ENCODE peak calls at places on chromosomes 7 and 10, in six cellular contexts. One of them, this sample, is unnamed.
A peak's percentile ranks its signal among the peaks of the same experiment; 100 is the strongest.

GRCh38 chr7:849145-849544 is 16.9 kb downstream of the SUN1 start:
- DNase-seq in central memory CD4-positive, alpha-beta T cell: no peak
- DNase-seq in H7: no peak
- DNase-seq in fibroblast of pulmonary artery: no peak
- DNase-seq in mesothelial cell of epicardium: no peak
- DNase-seq in stimulated activated CD8-positive, alpha-beta memory T cell treated with anti-CD3 and anti-CD28 coated beads, Interleukin-2, amount 100 ng/mL, for 1 hour: no peak
- DNase-seq in this sample: no peak

GRCh38 chr10:93166116-93166515 is 92.4 kb downstream of the CYP26A1 start:
- DNase-seq in central memory CD4-positive, alpha-beta T cell: no peak
- DNase-seq in H7: no peak
- DNase-seq in fibroblast of pulmonary artery: no peak
- DNase-seq in mesothelial cell of epicardium: no peak
- DNase-seq in stimulated activated CD8-positive, alpha-beta memory T cell treated with anti-CD3 and anti-CD28 coated beads, Interleukin-2, amount 100 ng/mL, for 1 hour: no peak
- DNase-seq in this sample: no peak

GRCh38 chr10:123798856-123799255 is 92.8 kb downstream of the CPXM2 start:
- DNase-seq in central memory CD4-positive, alpha-beta T cell: no peak
- DNase-seq in H7: no peak
- DNase-seq in fibroblast of pulmonary artery: no peak
- DNase-seq in mesothelial cell of epicardium: no peak
- DNase-seq in stimulated activated CD8-positive, alpha-beta memory T cell treated with anti-CD3 and anti-CD28 coated beads, Interleukin-2, amount 100 ng/mL, for 1 hour: no peak
- DNase-seq in this sample: no peak

GRCh38 chr7:22402250-22402649 is 45.3 kb upstream of the RAPGEF5 start:
- DNase-seq in central memory CD4-positive, alpha-beta T cell: no peak
- DNase-seq in H7: no peak
- DNase-seq in fibroblast of pulmonary artery: no peak
- DNase-seq in mesothelial cell of epicardium: no peak
- DNase-seq in stimulated activated CD8-positive, alpha-beta memory T cell treated with anti-CD3 and anti-CD28 coated beads, Interleukin-2, amount 100 ng/mL, for 1 hour: no peak
- DNase-seq in this sample: peak; percentile 47

GRCh38 chr7:134703781-134704180 is 57.1 kb downstream of the BPGM start:
- DNase-seq in central memory CD4-positive, alpha-beta T cell: no peak
- DNase-seq in H7: no peak
- DNase-seq in fibroblast of pulmonary artery: peak; percentile 52
- DNase-seq in mesothelial cell of epicardium: no peak
- DNase-seq in stimulated activated CD8-positive, alpha-beta memory T cell treated with anti-CD3 and anti-CD28 coated beads, Interleukin-2, amount 100 ng/mL, for 1 hour: no peak
- DNase-seq in this sample: no peak

GRCh38 chr7:107658467-107658866 is 2.2 kb upstream of the SLC26A4 start:
- DNase-seq in central memory CD4-positive, alpha-beta T cell: no peak
- DNase-seq in H7: no peak
- DNase-seq in fibroblast of pulmonary artery: no peak
- DNase-seq in mesothelial cell of epicardium: no peak
- DNase-seq in stimulated activated CD8-positive, alpha-beta memory T cell treated with anti-CD3 and anti-CD28 coated beads, Interleukin-2, amount 100 ng/mL, for 1 hour: no peak
- DNase-seq in this sample: no peak

GRCh38 chr10:20746856-20747255 is 150.3 kb downstream of the NEBL start:
- DNase-seq in central memory CD4-positive, alpha-beta T cell: no peak
- DNase-seq in H7: no peak
- DNase-seq in fibroblast of pulmonary artery: no peak
- DNase-seq in mesothelial cell of epicardium: no peak
- DNase-seq in stimulated activated CD8-positive, alpha-beta memory T cell treated with anti-CD3 and anti-CD28 coated beads, Interleukin-2, amount 100 ng/mL, for 1 hour: no peak
- DNase-seq in this sample: no peak

GRCh38 chr7:151372612-151373265 is 31.1 kb downstream of the NUB1 start:
- DNase-seq in central memory CD4-positive, alpha-beta T cell: no peak
- DNase-seq in H7: peak; percentile 78
- DNase-seq in fibroblast of pulmonary artery: no peak
- DNase-seq in mesothelial cell of epicardium: no peak
- DNase-seq in stimulated activated CD8-positive, alpha-beta memory T cell treated with anti-CD3 and anti-CD28 coated beads, Interleukin-2, amount 100 ng/mL, for 1 hour: no peak
- DNase-seq in this sample: no peak

GRCh38 chr10:124616836-124617130 is 127.4 kb downstream of the FAM53B start:
- DNase-seq in central memory CD4-positive, alpha-beta T cell: no peak
- DNase-seq in H7: no peak
- DNase-seq in fibroblast of pulmonary artery: no peak
- DNase-seq in mesothelial cell of epicardium: no peak
- DNase-seq in stimulated activated CD8-positive, alpha-beta memory T cell treated with anti-CD3 and anti-CD28 coated beads, Interleukin-2, amount 100 ng/mL, for 1 hour: no peak
- DNase-seq in this sample: no peak

GRCh38 chr10:71765176-71765906 is 8.0 kb downstream of the VSIR start:
- DNase-seq in central memory CD4-positive, alpha-beta T cell: no peak
- DNase-seq in H7: no peak
- DNase-seq in fibroblast of pulmonary artery: peak; percentile 34
- DNase-seq in mesothelial cell of epicardium: no peak
- DNase-seq in stimulated activated CD8-positive, alpha-beta memory T cell treated with anti-CD3 and anti-CD28 coated beads, Interleukin-2, amount 100 ng/mL, for 1 hour: no peak
- DNase-seq in this sample: no peak

GRCh38 chr10:86224354-86225097 is 142.1 kb downstream of the GRID1 start:
- DNase-seq in central memory CD4-positive, alpha-beta T cell: no peak
- DNase-seq in H7: no peak
- DNase-seq in fibroblast of pulmonary artery: no peak
- DNase-seq in mesothelial cell of epicardium: no peak
- DNase-seq in stimulated activated CD8-positive, alpha-beta memory T cell treated with anti-CD3 and anti-CD28 coated beads, Interleukin-2, amount 100 ng/mL, for 1 hour: no peak
- DNase-seq in this sample: no peak

GRCh38 chr7:133051066-133051465 is 30.8 kb downstream of the CHCHD3 start:
- DNase-seq in central memory CD4-positive, alpha-beta T cell: no peak
- DNase-seq in H7: peak; percentile 22
- DNase-seq in fibroblast of pulmonary artery: peak; percentile 41
- DNase-seq in mesothelial cell of epicardium: no peak
- DNase-seq in stimulated activated CD8-positive, alpha-beta memory T cell treated with anti-CD3 and anti-CD28 coated beads, Interleukin-2, amount 100 ng/mL, for 1 hour: no peak
- DNase-seq in this sample: peak; percentile 60

GRCh38 chr10:64091889-64092288 is 570.7 kb downstream of the REEP3 start:
- DNase-seq in central memory CD4-positive, alpha-beta T cell: no peak
- DNase-seq in H7: no peak
- DNase-seq in fibroblast of pulmonary artery: peak; percentile 11
- DNase-seq in mesothelial cell of epicardium: no peak
- DNase-seq in stimulated activated CD8-positive, alpha-beta memory T cell treated with anti-CD3 and anti-CD28 coated beads, Interleukin-2, amount 100 ng/mL, for 1 hour: no peak
- DNase-seq in this sample: peak; percentile 25